ENCODE peak calls at places on chromosomes 12 and 14, in nine cellular contexts. One of them, this sample, is unnamed.

GRCh38 chr12:27814851-27815591 is 35.0 kb upstream of the MANSC4 start:
- DNase-seq in upper lobe of left lung: no peak
- DNase-seq in transverse colon: no peak
- DNase-seq in Panc1: no peak
- DNase-seq in breast epithelium: no peak
- DNase-seq in SK-N-MC: no peak
- DNase-seq in GM23338: peak
- DNase-seq in spleen: no peak
- DNase-seq in suprapubic skin: no peak
- DNase-seq in this sample: no peak

GRCh38 chr12:109102491-109102890 is 5.1 kb downstream of the UNG start:
- DNase-seq in upper lobe of left lung: no peak
- DNase-seq in transverse colon: no peak
- DNase-seq in Panc1: no peak
- DNase-seq in breast epithelium: no peak
- DNase-seq in SK-N-MC: no peak
- DNase-seq in GM23338: no peak
- DNase-seq in spleen: no peak
- DNase-seq in suprapubic skin: no peak
- DNase-seq in this sample: no peak

GRCh38 chr14:22407033-22407432 is 182.0 kb downstream of the DAD1 start:
- DNase-seq in upper lobe of left lung: peak
- DNase-seq in transverse colon: no peak
- DNase-seq in Panc1: no peak
- DNase-seq in breast epithelium: no peak
- DNase-seq in SK-N-MC: no peak
- DNase-seq in GM23338: no peak
- DNase-seq in spleen: no peak
- DNase-seq in suprapubic skin: no peak
- DNase-seq in this sample: no peak

GRCh38 chr12:4643747-4644146 is 5.1 kb downstream of the AKAP3 start:
- DNase-seq in upper lobe of left lung: no peak
- DNase-seq in transverse colon: no peak
- DNase-seq in Panc1: no peak
- DNase-seq in breast epithelium: no peak
- DNase-seq in SK-N-MC: no peak
- DNase-seq in GM23338: no peak
- DNase-seq in spleen: no peak
- DNase-seq in suprapubic skin: no peak
- DNase-seq in this sample: no peak

GRCh38 chr12:21813751-21814150 is 39.2 kb upstream of the KCNJ8 start:
- DNase-seq in upper lobe of left lung: no peak
- DNase-seq in transverse colon: no peak
- DNase-seq in Panc1: no peak
- DNase-seq in breast epithelium: no peak
- DNase-seq in SK-N-MC: no peak
- DNase-seq in GM23338: no peak
- DNase-seq in spleen: no peak
- DNase-seq in suprapubic skin: no peak
- DNase-seq in this sample: no peak

GRCh38 chr12:27781680-27782079 is 1.6 kb upstream of the MANSC4 start:
- DNase-seq in upper lobe of left lung: no peak
- DNase-seq in transverse colon: no peak
- DNase-seq in Panc1: no peak
- DNase-seq in breast epithelium: no peak
- DNase-seq in SK-N-MC: no peak
- DNase-seq in GM23338: peak
- DNase-seq in spleen: no peak
- DNase-seq in suprapubic skin: no peak
- DNase-seq in this sample: no peak

GRCh38 chr12:13011098-13011497 is 11.0 kb upstream of the HEBP1 start:
- DNase-seq in upper lobe of left lung: no peak
- DNase-seq in transverse colon: no peak
- DNase-seq in Panc1: no peak
- DNase-seq in breast epithelium: no peak
- DNase-seq in SK-N-MC: no peak
- DNase-seq in GM23338: no peak
- DNase-seq in spleen: no peak
- DNase-seq in suprapubic skin: no peak
- DNase-seq in this sample: no peak

GRCh38 chr14:71597289-71597920 is 334.8 kb upstream of the RGS6 start:
- DNase-seq in upper lobe of left lung: no peak
- DNase-seq in transverse colon: no peak
- DNase-seq in Panc1: no peak
- DNase-seq in breast epithelium: no peak
- DNase-seq in SK-N-MC: no peak
- DNase-seq in GM23338: no peak
- DNase-seq in spleen: no peak
- DNase-seq in suprapubic skin: no peak
- DNase-seq in this sample: no peak

GRCh38 chr14:53953828-53954550 is 2.6 kb downstream of the BMP4 start:
- DNase-seq in upper lobe of left lung: peak
- DNase-seq in transverse colon: peak
- DNase-seq in Panc1: no peak
- DNase-seq in breast epithelium: no peak
- DNase-seq in SK-N-MC: no peak
- DNase-seq in GM23338: peak
- DNase-seq in spleen: peak
- DNase-seq in suprapubic skin: no peak
- DNase-seq in this sample: peak

GRCh38 chr14:85764809-85765208 is 234.9 kb downstream of the FLRT2 start:
- DNase-seq in upper lobe of left lung: no peak
- DNase-seq in transverse colon: no peak
- DNase-seq in Panc1: no peak
- DNase-seq in breast epithelium: no peak
- DNase-seq in SK-N-MC: no peak
- DNase-seq in GM23338: no peak
- DNase-seq in spleen: no peak
- DNase-seq in suprapubic skin: no peak
- DNase-seq in this sample: no peak

GRCh38 chr14:71693373-71693772 is 238.9 kb upstream of the RGS6 start:
- DNase-seq in upper lobe of left lung: no peak
- DNase-seq in transverse colon: no peak
- DNase-seq in Panc1: no peak
- DNase-seq in breast epithelium: no peak
- DNase-seq in SK-N-MC: peak
- DNase-seq in GM23338: no peak
- DNase-seq in spleen: no peak
- DNase-seq in suprapubic skin: no peak
- DNase-seq in this sample: no peak

GRCh38 chr14:100769035-100769939 is 42.6 kb downstream of the DLK1 start:
- DNase-seq in upper lobe of left lung: peak
- DNase-seq in transverse colon: no peak
- DNase-seq in Panc1: no peak
- DNase-seq in breast epithelium: no peak
- DNase-seq in SK-N-MC: no peak
- DNase-seq in GM23338: no peak
- DNase-seq in spleen: peak
- DNase-seq in suprapubic skin: no peak
- DNase-seq in this sample: peak

GRCh38 chr12:57909611-57910010 is 31.8 kb upstream of the ATP23 start:
- DNase-seq in upper lobe of left lung: no peak
- DNase-seq in transverse colon: no peak
- DNase-seq in Panc1: no peak
- DNase-seq in breast epithelium: no peak
- DNase-seq in SK-N-MC: no peak
- DNase-seq in GM23338: no peak
- DNase-seq in spleen: no peak
- DNase-seq in suprapubic skin: no peak
- DNase-seq in this sample: no peak

DNA sequence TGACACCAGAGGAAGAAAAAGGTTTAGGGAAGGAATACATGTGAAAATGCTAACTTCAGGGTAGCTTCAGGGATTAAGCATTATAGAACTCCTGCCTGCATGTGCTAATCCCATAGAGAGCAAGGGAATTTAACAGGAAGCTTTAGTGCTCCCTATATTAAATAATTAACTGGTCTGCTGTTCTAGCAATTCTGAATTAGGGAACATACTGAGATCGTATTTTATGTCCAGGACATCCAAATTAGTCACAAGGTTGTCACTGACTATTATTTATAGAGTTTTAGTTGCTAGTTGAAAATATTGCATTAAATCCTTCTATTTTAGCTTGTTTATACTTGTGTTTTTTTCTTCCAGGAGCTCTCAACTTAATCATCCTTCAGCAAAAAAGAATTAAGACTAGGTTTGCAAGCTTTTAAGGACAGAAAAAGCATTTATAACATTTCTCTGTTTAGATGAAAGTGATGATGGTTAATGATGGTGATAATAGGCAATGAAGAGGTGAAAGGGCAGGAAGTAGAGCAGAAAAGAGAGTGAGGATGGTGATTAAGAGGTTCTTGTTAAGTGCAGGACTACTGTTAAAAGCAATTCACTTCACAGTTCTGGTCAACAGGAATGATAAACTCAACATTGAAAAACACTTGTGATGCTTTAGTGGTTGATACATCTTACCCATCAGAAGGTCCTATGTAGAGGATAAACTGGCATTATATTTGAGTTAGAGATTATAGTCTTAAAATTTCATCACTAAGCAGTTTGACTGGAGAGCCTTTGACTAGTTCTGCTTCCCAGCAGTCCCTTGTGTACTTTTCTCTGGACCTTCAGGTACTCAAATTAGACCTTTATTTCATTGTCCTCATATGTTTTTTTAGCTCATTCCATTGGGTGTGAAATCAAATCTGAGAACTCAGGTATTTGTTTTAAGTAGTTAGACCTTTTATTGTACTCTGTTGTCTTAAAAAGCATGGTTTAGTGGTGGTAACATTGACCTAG is 10.7 kb downstream of the RAP1B start:
- DNase-seq in upper lobe of left lung: no peak
- DNase-seq in transverse colon: no peak
- DNase-seq in Panc1: no peak
- DNase-seq in breast epithelium: no peak
- DNase-seq in SK-N-MC: no peak
- DNase-seq in GM23338: no peak
- DNase-seq in spleen: no peak
- DNase-seq in suprapubic skin: no peak
- DNase-seq in this sample: no peak
- H3K4me3 ChIP-seq in upper lobe of left lung: no peak
- H3K4me3 ChIP-seq in transverse colon: no peak
- H3K4me3 ChIP-seq in Panc1: no peak
- H3K4me3 ChIP-seq in breast epithelium: no peak
- H3K4me3 ChIP-seq in SK-N-MC: no peak
- H3K4me3 ChIP-seq in GM23338: no peak
- H3K4me3 ChIP-seq in spleen: no peak
- H3K4me3 ChIP-seq in suprapubic skin: no peak
- H3K4me3 ChIP-seq in this sample: no peak

DNA sequence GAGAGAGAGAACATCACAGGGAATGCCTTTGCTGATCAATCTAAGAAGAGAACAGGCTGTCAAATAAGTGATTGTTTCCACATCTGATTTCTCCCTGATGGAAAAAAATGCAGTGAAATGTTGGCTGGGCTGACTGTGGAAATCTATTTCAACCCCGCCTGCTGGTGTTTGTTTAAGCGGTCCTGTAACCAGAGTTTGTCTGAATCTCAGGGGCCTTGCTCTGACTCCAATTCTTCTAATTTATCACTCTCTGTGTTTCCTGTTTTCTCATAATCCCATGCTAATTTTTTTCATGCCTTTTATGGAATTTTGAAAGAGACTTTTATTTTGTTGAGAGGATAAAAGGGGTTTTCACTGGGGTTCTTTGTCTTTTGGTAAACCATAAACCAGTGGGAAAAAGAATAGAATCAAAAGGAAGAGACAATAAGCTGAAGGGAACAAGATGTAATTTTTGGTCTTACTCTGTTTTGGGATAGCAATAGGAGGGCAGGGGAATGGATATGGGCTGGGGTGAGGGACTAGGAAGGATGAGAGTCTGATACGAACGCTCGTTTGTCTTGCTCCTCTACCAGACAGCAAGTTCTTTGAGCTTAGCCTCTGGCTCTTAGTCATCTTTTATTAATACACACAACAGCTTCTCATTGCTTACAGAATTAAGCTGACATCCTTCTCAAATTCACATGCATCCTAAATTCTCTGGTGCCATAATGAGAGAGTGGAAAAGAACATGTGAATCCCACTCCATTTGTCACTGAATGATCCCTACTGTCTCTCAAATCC is 8.0 kb upstream of the MGP start:
- DNase-seq in upper lobe of left lung: no peak
- DNase-seq in transverse colon: no peak
- DNase-seq in Panc1: no peak
- DNase-seq in breast epithelium: no peak
- DNase-seq in SK-N-MC: no peak
- DNase-seq in GM23338: no peak
- DNase-seq in spleen: no peak
- DNase-seq in suprapubic skin: no peak
- DNase-seq in this sample: no peak
- H3K27ac ChIP-seq in upper lobe of left lung: peak
- H3K27ac ChIP-seq in transverse colon: peak
- H3K27ac ChIP-seq in Panc1: no peak
- H3K27ac ChIP-seq in breast epithelium: peak
- H3K27ac ChIP-seq in SK-N-MC: peak
- H3K27ac ChIP-seq in GM23338: no peak
- H3K27ac ChIP-seq in spleen: no peak
- H3K27ac ChIP-seq in suprapubic skin: peak
- H3K27ac ChIP-seq in this sample: peak

GRCh38 chr12:79689477-79690155 is 1.1 kb downstream of the PAWR start:
- DNase-seq in upper lobe of left lung: peak
- DNase-seq in transverse colon: peak
- DNase-seq in Panc1: no peak
- DNase-seq in breast epithelium: peak
- DNase-seq in SK-N-MC: no peak
- DNase-seq in GM23338: peak
- DNase-seq in spleen: peak
- DNase-seq in suprapubic skin: no peak
- DNase-seq in this sample: no peak
- TF ChIP-seq POLR2AphosphoS5 in upper lobe of left lung: no peak
- TF ChIP-seq POLR2AphosphoS5 in transverse colon: no peak
- TF ChIP-seq POLR2AphosphoS5 in Panc1: peak
- TF ChIP-seq POLR2AphosphoS5 in breast epithelium: peak
- TF ChIP-seq POLR2AphosphoS5 in SK-N-MC: no peak
- TF ChIP-seq POLR2AphosphoS5 in GM23338: no peak
- TF ChIP-seq POLR2AphosphoS5 in spleen: peak
- TF ChIP-seq POLR2AphosphoS5 in suprapubic skin: no peak
- TF ChIP-seq POLR2AphosphoS5 in this sample: peak

DNA sequence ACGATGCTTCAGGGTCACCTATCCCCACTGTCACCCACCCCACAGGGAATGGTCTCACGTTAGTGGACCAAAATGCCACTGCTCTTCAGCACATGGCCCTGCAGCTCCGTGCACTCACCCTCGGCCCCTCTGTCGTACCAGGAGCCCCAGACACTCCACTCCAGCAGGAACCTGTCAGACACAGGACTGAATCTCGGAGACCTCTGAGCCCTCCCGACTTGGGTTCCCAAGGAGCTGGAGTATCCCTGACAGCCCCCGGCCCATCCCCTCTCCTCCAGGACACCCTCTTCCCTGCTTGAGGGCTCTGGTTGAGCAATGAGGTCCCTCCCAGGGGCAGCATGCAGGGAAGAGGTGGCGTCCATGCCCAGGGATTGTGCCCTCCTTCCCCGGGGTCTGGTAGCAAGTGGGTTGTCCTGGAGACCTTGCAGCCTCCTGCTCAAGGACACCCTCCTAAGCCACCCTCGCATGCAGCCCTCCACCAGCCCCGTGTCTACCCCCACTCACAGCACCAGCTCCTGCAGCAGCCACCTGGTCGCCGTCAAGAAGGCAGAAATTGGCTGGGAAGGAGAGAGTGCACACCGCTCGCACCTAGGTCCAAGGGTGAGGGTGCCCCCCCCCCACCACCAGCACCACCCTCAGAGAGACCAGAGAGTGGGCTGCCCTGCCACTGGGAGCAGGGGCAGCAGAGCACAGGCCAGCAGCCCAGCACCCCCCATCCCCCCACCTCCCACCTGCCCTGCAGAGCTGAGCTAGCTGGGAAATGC is 20.3 kb upstream of the LRTM2 start:
- DNase-seq in upper lobe of left lung: no peak
- DNase-seq in transverse colon: no peak
- DNase-seq in Panc1: no peak
- DNase-seq in breast epithelium: no peak
- DNase-seq in SK-N-MC: no peak
- DNase-seq in GM23338: no peak
- DNase-seq in spleen: peak
- DNase-seq in suprapubic skin: peak
- DNase-seq in this sample: peak
- H3K4me3 ChIP-seq in upper lobe of left lung: no peak
- H3K4me3 ChIP-seq in transverse colon: no peak
- H3K4me3 ChIP-seq in Panc1: no peak
- H3K4me3 ChIP-seq in breast epithelium: no peak
- H3K4me3 ChIP-seq in SK-N-MC: no peak
- H3K4me3 ChIP-seq in GM23338: no peak
- H3K4me3 ChIP-seq in spleen: no peak
- H3K4me3 ChIP-seq in suprapubic skin: no peak
- H3K4me3 ChIP-seq in this sample: no peak

This sample was measured in sigmoid colon.